ENCODE peak calls at places on chromosomes 4 and X, in four cellular contexts. U, X, J and B are unnamed samples.

GRCh38 chr4:87258677-87259076 is 38.3 kb upstream of the KLHL8 start:
- DNase-seq in X (no peak), U (no peak), J (no peak), B (no peak)

GRCh38 chr4:176238819-176239218 is 30.2 kb downstream of the ASB5 start:
- DNase-seq in X (no peak), J (no peak), U (no peak), B (no peak)

GRCh38 chr4:24266014-24266413 is 318.3 kb downstream of the DHX15 start:
- DNase-seq in U (no peak), X (no peak), J (no peak), B (no peak)

GRCh38 chr4:20353646-20354045 is 101.9 kb downstream of the SLIT2 start:
- DNase-seq in U (no peak), X (no peak), J (no peak), B (no peak)

GRCh38 chrX:96752776-96753175 is 68.1 kb downstream of the DIAPH2 start:
- DNase-seq in X (no peak), J (no peak), U (no peak), B (no peak)

GRCh38 chr4:76549765-76550164 is 114.7 kb downstream of the SHROOM3 start:
- DNase-seq in J (no peak), U (no peak), X (no peak), B (no peak)

GRCh38 chr4:41644288-41644914 is 104.1 kb downstream of the PHOX2B start:
- DNase-seq in U (peak; percentile 92), X (no peak), J (peak; percentile 77), B (no peak)

GRCh38 chrX:70485466-70485865 is 40.8 kb downstream of the DLG3 start:
- DNase-seq in U (no peak), J (no peak), X (no peak), B (no peak)

GRCh38 chr4:134762053-134762452 is 560.5 kb upstream of the PABPC4L start:
- DNase-seq in J (no peak), X (no peak), U (no peak), B (no peak)

GRCh38 chr4:11710484-11710883 is 281.8 kb upstream of the HS3ST1 start:
- DNase-seq in U (no peak), X (no peak), J (no peak), B (no peak)

GRCh38 chrX:13067842-13068241 is 23.4 kb upstream of the FAM9C start:
- DNase-seq in X (no peak), U (no peak), J (no peak), B (no peak)

GRCh38 chr4:73021634-73022033 is 47.9 kb downstream of the COX18 start:
- DNase-seq in U (peak; percentile 64), X (no peak), J (no peak), B (no peak)

GRCh38 chr4:121696140-121696640 is 590 bp downstream of the ANXA5 start:
- DNase-seq in X (peak; percentile 92), J (peak; percentile 80), U (peak; percentile 44), B (peak; percentile 66)

GRCh38 chrX:151458824-151459223 is 61.8 kb downstream of the VMA21 start:
- DNase-seq in X (no peak), J (no peak), U (no peak), B (no peak)

GRCh38 chr4:108314900-108315589 is 146.3 kb upstream of the LEF1 start:
- DNase-seq in J (no peak), U (no peak), X (no peak), B (no peak)

GRCh38 chr4:128850252-128850651 is 40.8 kb downstream of the JADE1 start:
- DNase-seq in U (no peak), X (no peak), J (no peak), B (no peak)

GRCh38 chr4:186105721-186106335 is 1.3 kb downstream of the FAM149A start:
- DNase-seq in X (no peak), J (no peak), U (peak; percentile 25), B (no peak)

GRCh38 chrX:308821-309520 is 9.6 kb downstream of the GTPBP6 start:
- DNase-seq in J (peak; percentile 5), X (peak; percentile 78), U (no peak), B (no peak)

GRCh38 chr4:139020384-139020783 is 4.8 kb downstream of the NOCT start:
- DNase-seq in X (no peak), U (peak; percentile 19), J (no peak), B (no peak)

GRCh38 chrX:9132036-9132435 is 98.1 kb upstream of the FAM9B start:
- DNase-seq in U (no peak), J (no peak), X (no peak), B (no peak)

GRCh38 chrX:24260827-24261550 is 52.9 kb downstream of the SUPT20HL2 start:
- DNase-seq in J (no peak), X (no peak), U (no peak), B (no peak)

GRCh38 chr4:187235456-187236170 is 512.0 kb upstream of the FAT1 start:
- DNase-seq in U (peak; percentile 31), X (no peak), J (no peak), B (no peak)

GRCh38 chr4:24551492-24552330 is 32.6 kb downstream of the DHX15 start:
- DNase-seq in U (no peak), J (no peak), X (no peak), B (no peak)

GRCh38 chr4:2647403-2648158 is 108.6 kb downstream of the TNIP2 start:
- DNase-seq in J (no peak), X (no peak), U (no peak), B (no peak)

GRCh38 chrX:98231003-98231402 is 1347.3 kb downstream of the RPA4 start:
- DNase-seq in U (no peak), X (no peak), J (no peak), B (no peak)

GRCh38 chr4:141435446-141436225 is 200.7 kb upstream of the IL15 start:
- DNase-seq in U (no peak), J (no peak), X (no peak), B (no peak)

GRCh38 chr4:5930456-5930855 is 37.6 kb upstream of the CRMP1 start:
- DNase-seq in J (no peak), X (no peak), U (no peak), B (no peak)

GRCh38 chrX:123153846-123154335 is 30.2 kb upstream of the GRIA3 start:
- DNase-seq in X (no peak), U (no peak), J (no peak), B (no peak)

GRCh38 chrX:78029663-78030062 is 60.2 kb upstream of the PGAM4 start:
- DNase-seq in X (no peak), J (peak; percentile 13), U (peak; percentile 17), B (no peak)

GRCh38 chr4:130659314-130659713 is 1563.4 kb downstream of the C4orf33 start:
- DNase-seq in U (no peak), X (no peak), J (no peak), B (no peak)

GRCh38 chr4:153337686-153338085 is 6.8 kb upstream of the MND1 start:
- DNase-seq in U (no peak), J (no peak), X (no peak), B (no peak)

GRCh38 chr4:77954690-77955089 is 92.1 kb downstream of the MRPL1 start:
- DNase-seq in J (no peak), X (no peak), U (no peak), B (no peak)

GRCh38 chr4:109826719-109827118 is 1.1 kb upstream of the RRH start:
- DNase-seq in U (no peak), J (no peak), X (no peak), B (no peak)

GRCh38 chr4:87521757-87522374 is 7.3 kb downstream of the SPARCL1 start:
- DNase-seq in U (no peak), X (no peak), J (no peak), B (no peak)

GRCh38 chrX:108348525-108348924 is 89.7 kb downstream of the COL4A6 start:
- DNase-seq in J (no peak), U (no peak), X (no peak), B (no peak)

GRCh38 chrX:1591102-1591862 is at the start of gene AKAP17A:
- DNase-seq in J (peak; percentile 93), X (peak; percentile 96), U (peak; percentile 97), B (peak; percentile 97)
- TF ChIP-seq CTCF in J (peak; percentile 23), X (no peak), U (peak; percentile 31), B (no peak)

GRCh38 chr4:173289351-173289725 is 44.8 kb downstream of the HMGB2 start:
- DNase-seq in U (no peak), X (no peak), J (no peak), B (no peak)
- H3K4me3 ChIP-seq in U (no peak overlapping the region), X (no peak overlapping the region), J (peak overlapping the region; percentile 35), B (no peak overlapping the region)

GRCh38 chrX:72131317-72132294 is at the start of gene RTL5:
- DNase-seq in U (peak; percentile 91), X (peak; percentile 89), J (peak; percentile 84), B (no peak)
- TF ChIP-seq CTCF in U (no peak), X (no peak), J (no peak), B (no peak)

DNA sequence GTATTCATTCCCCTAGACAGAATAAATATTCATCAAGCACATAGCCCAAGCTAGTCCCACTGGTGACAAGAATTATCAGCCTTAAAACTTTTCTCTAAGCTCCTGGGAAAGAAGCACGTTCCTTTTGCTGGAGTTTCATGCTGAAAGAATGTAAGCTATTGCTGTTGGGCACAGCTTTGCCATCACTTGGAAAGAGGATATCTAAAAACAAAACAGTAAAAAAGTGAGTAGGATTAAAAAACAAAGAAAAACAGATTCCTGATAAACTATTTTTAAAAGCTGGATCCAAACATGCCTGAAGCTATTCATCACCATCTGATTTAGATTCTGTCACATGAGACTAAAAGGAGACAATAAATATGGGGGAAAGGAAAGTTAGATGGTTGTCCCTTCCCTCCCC is 176.8 kb downstream of the SCFD2 start:
- DNase-seq in J (no peak), X (no peak), U (no peak), B (no peak)
- H3K4me3 ChIP-seq in J (no peak overlapping the region), X (no peak overlapping the region), U (no peak overlapping the region), B (no peak overlapping the region)

GRCh38 chrX:38628587-38628986 is 67.2 kb downstream of the TSPAN7 start:
- DNase-seq in X (no peak), U (no peak), J (no peak), B (no peak)

GRCh38 chrX:38632516-38632915 is 71.2 kb downstream of the TSPAN7 start:
- DNase-seq in X (no peak), J (no peak), U (no peak), B (no peak)

DNA sequence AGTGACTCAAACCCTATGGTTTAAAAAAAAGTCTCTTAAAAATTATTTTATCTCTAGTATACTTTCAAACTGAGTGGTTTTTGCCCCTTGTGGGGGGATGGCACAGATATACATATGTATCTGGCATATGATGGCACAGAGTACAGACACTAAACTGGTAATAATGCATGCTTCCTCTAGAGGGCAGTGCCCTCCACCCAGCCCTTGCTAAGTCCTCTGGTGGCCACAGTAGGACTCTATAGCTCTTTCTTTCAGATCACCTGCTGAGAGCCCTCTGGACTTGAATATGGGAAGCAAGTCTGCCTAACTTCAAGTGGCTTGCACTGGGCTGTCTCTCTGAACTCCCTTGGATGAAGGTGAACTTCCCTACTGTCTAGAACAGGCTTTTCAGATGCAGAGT is 66.3 kb downstream of the TSPAN7 start:
- DNase-seq in J (no peak), U (peak; percentile 50), X (no peak), B (no peak)
- TF ChIP-seq CTCF in J (peak; percentile 53), U (peak; percentile 59), X (no peak), B (peak; percentile 38)

DNA sequence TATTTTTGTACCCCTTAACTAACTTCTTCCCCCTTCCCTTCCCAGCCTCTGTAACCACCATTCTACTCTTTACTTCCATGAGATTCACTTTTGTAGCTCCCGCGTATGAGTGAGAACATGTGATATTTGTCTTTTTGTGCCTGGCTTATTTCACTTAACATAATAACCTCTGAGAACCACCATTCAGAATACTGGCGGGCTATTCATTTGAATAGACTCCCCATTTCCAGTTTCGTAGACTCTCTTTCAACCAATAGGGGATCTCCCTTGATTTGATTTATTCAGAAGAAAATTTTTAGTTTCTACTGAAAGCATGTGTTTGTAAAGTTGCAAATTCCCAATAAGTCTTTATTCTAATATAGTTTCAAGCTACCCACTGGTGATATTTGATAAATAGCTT is 117.2 kb downstream of the GATB start:
- DNase-seq in J (no peak), X (no peak), U (no peak), B (no peak)
- H3K4me3 ChIP-seq in J (no peak overlapping the region), X (no peak overlapping the region), U (no peak overlapping the region), B (no peak overlapping the region)